ENCODE peak calls at places on chromosomes 13 and 19, in four cellular contexts. W is IMR-90, Y is fibroblast of lung, M is neural progenitor cell. D is an unnamed sample.

GRCh38 chr19:39828634-39829032 is 5.3 kb downstream of the DYRK1B start:
- DNase-seq in W (no peak), M (no peak), Y (no peak), D (no peak)

GRCh38 chr13:48585456-48585840 is 52.6 kb upstream of the RCBTB2 start:
- DNase-seq in W (no peak), M (peak), Y (peak), D (peak)

GRCh38 chr19:7668842-7669241 is at the start of gene RETN:
- DNase-seq in M (no peak), Y (no peak), W (no peak), D (no peak)

GRCh38 chr13:110536006-110536693 is 25.4 kb downstream of the RAB20 start:
- DNase-seq in M (no peak), W (no peak), Y (no peak), D (no peak)

GRCh38 chr13:84481958-84482357 is 599.7 kb upstream of the SLITRK1 start:
- DNase-seq in M (no peak), W (peak), Y (peak), D (peak)

GRCh38 chr19:1172353-1173159 is 1.5 kb downstream of the SBNO2 start:
- DNase-seq in W (peak), M (peak), Y (peak), D (peak)

GRCh38 chr19:18112989-18113478 is 15.5 kb downstream of the MAST3 start:
- DNase-seq in W (peak), M (peak), Y (peak), D (peak)

GRCh38 chr13:74145249-74145970 is 11.2 kb upstream of the KLF12 start:
- DNase-seq in M (no peak), W (peak), Y (peak), D (no peak)

GRCh38 chr19:8017808-8018207 is 12.4 kb upstream of the ELAVL1 start:
- DNase-seq in W (no peak), Y (no peak), M (peak), D (no peak)

GRCh38 chr13:60572003-60572792 is 175.2 kb downstream of the TDRD3 start:
- DNase-seq in W (peak), M (peak), Y (peak), D (peak)

GRCh38 chr19:41595258-41595889 is 19.4 kb downstream of the CEACAM21 start:
- DNase-seq in W (peak), Y (peak), M (peak), D (peak)

GRCh38 chr19:20423381-20424207 is 142.0 kb downstream of the ZNF737 start:
- DNase-seq in Y (peak), W (peak), M (peak), D (peak)

GRCh38 chr19:2624537-2625091 is 77.9 kb downstream of the GNG7 start:
- DNase-seq in M (peak), Y (no peak), W (no peak), D (no peak)

GRCh38 chr19:42132851-42133528 is 744 bp upstream of the POU2F2 start:
- DNase-seq in M (peak), Y (no peak), W (no peak), D (peak)

GRCh38 chr13:31968473-31968872 is 63.1 kb upstream of the FRY start:
- DNase-seq in Y (no peak), M (no peak), W (no peak), D (no peak)

GRCh38 chr19:40908981-40909380 is 26.9 kb upstream of the CYP2A7 start:
- DNase-seq in Y (no peak), M (no peak), W (no peak), D (no peak)

GRCh38 chr19:27746691-27747380 is 1466.1 kb downstream of the UQCRFS1 start:
- DNase-seq in M (peak), Y (peak), W (peak), D (peak)

GRCh38 chr19:55099557-55100506 is 17.6 kb downstream of the PPP1R12C start:
- DNase-seq in Y (no peak), M (peak), W (no peak), D (no peak)

GRCh38 chr13:87553142-87553541 is 118.0 kb upstream of the SLITRK5 start:
- DNase-seq in M (no peak), W (no peak), Y (no peak), D (no peak)

GRCh38 chr19:18117364-18117691 is 19.8 kb downstream of the MAST3 start:
- DNase-seq in W (no peak), Y (no peak), M (no peak), D (no peak)

GRCh38 chr19:2619076-2619475 is 83.4 kb downstream of the GNG7 start:
- DNase-seq in W (no peak), M (no peak), Y (no peak), D (no peak)

GRCh38 chr13:21683034-21683733 is 12.3 kb downstream of the FGF9 start:
- DNase-seq in W (peak), M (no peak), Y (peak), D (peak)

GRCh38 chr13:83065136-83065535 is 817.1 kb downstream of the SLITRK1 start:
- DNase-seq in W (peak), Y (peak), M (no peak), D (peak)

GRCh38 chr19:35362261-35363000 is 4.2 kb downstream of the FFAR3 start:
- DNase-seq in W (no peak), Y (no peak), M (no peak), D (no peak)

GRCh38 chr19:2603320-2603719 is 99.2 kb downstream of the GNG7 start:
- DNase-seq in M (peak), Y (peak), W (no peak), D (no peak)

GRCh38 chr13:101545521-101545920 is 93.0 kb downstream of the ITGBL1 start:
- DNase-seq in W (peak), M (no peak), Y (no peak), D (no peak)

GRCh38 chr19:37251308-37252229 is 33.6 kb downstream of the ZNF383 start:
- DNase-seq in M (no peak), W (peak), Y (peak), D (peak)

GRCh38 chr13:41061914-41062837 is 867 bp downstream of the WBP4 start:
- DNase-seq in M (no peak), W (peak), Y (peak), D (no peak)

GRCh38 chr13:97567510-97568243 is 133.7 kb downstream of the RAP2A start:
- DNase-seq in M (no peak), W (peak), Y (peak), D (peak)

GRCh38 chr13:112140366-112140765 is 73.4 kb downstream of the SOX1 start:
- DNase-seq in W (no peak), M (no peak), Y (no peak), D (no peak)

GRCh38 chr19:7870571-7871279 is 3.5 kb downstream of the PRR36 start:
- DNase-seq in Y (peak), W (no peak), M (peak), D (peak)

GRCh38 chr19:33784432-33784831 is 12.2 kb upstream of the KCTD15 start:
- DNase-seq in M (no peak), Y (peak), W (peak), D (no peak)

GRCh38 chr13:22357132-22357531 is 686.3 kb downstream of the FGF9 start:
- DNase-seq in W (no peak), M (no peak), Y (no peak), D (no peak)

GRCh38 chr13:80572308-80572676 is 231.4 kb upstream of the SPRY2 start:
- DNase-seq in W (no peak), Y (no peak), M (no peak), D (no peak)

GRCh38 chr13:113630804-113631203 is 27.2 kb downstream of the ATP4B start:
- DNase-seq in M (no peak), W (no peak), Y (no peak), D (no peak)
- H3K4me3 ChIP-seq in M (no peak), W (no peak), Y (no peak), D (no peak)

GRCh38 chr13:29923554-29924481 is 73.4 kb upstream of the UBL3 start:
- DNase-seq in M (peak), W (peak), Y (peak), D (peak)
- H3K9ac ChIP-seq in M (no peak), W (no peak), Y (no peak), D (peak)

GRCh38 chr19:58183822-58184215 is 958 bp downstream of the ZNF274 start:
- DNase-seq in M (no peak), Y (no peak), W (no peak), D (no peak)
- H2AFZ ChIP-seq in M (peak), Y (peak), W (peak), D (peak)

DNA sequence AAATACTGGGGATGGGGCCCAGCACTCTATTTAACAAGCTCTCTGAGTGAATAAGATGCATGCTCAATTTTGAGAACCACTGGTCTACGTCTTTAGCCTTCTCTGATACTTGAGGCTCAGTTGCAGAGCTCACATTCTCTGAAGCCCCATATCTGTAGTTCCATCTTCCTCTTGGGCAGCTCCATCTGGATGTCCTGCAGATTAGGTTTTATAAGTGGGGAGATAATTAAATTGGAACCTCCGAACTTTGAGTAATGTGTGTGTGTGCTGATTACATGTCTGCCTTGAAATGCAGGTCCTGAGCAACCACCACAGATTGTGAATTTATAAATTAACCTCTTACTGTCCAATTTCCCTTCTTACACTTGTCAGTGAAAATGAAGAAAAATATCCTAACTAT is 7.2 kb upstream of the RASL11A start:
- DNase-seq in Y (no peak), W (no peak), M (no peak), D (no peak)
- H3K4me3 ChIP-seq in Y (no peak), W (no peak), M (no peak), D (no peak)

GRCh38 chr19:51157265-51157664 is 15.2 kb downstream of the SIGLEC7 start:
- DNase-seq in Y (no peak), M (no peak), W (no peak), D (no peak)
- H3K9ac ChIP-seq in Y (no peak), M (no peak), W (no peak), D (no peak)

DNA sequence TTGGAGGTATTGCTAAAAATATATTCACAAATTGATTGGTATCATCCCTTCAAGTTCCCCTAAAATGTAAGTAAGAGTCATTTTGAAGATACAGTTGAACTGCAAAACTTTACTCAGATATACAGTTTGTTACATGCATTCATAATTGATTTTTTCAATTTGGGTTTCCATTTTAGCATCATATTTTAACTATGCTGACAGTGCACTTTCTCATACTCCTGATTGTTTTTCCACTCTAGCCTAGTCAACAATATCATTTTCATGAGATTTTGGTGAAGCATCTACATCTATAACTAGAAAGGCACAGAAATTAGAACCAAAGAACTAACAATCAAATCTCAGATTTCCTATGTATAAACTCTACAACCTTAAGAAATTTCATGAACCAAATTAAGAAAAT is 2850.4 kb upstream of the PCDH20 start:
- DNase-seq in W (no peak), M (no peak), Y (no peak), D (no peak)
- H2AFZ ChIP-seq in W (no peak), M (no peak), Y (no peak), D (no peak)

GRCh38 chr19:4181053-4181508 is 1.3 kb downstream of the SIRT6 start:
- DNase-seq in M (no peak), Y (no peak), W (no peak), D (no peak)
- H3K4me3 ChIP-seq in M (peak), Y (no peak), W (no peak), D (no peak)

DNA sequence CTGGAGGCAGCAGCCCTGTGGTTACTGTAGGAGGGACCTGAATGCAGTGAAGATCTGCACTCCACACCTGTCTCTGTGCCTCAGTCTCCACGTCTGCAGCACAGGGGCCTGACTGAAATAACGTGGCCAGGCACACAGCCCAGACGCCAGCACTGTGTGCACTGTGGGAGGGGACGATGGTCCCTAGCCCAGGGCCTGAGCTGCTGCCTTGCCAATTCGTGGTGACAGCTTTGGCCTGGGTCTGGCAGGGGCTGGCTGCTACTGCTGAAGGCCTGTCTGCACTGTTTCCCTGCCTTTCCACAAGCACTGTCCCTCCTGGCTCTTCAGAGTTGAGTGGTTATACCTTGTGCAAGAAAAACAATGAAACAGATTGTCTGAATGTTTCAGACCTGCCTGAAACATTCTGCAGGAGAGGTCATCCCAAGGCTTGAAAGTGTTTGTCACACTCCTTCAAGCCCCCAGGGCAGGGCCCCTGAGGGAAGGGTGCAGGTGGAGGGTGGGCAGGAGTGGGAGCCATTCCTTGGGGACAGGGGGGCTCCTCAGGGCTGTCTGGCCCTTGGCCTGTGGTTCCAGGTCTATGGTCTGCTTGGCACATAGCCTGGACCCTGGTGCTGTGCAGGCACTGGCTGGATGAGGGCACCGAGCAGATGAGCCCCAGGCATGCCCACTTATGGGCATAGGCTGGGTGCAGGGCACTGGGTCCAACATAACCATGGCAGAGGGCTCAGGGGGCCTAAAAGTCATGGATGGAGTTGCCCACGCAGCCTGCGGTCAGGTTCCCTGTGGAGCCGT is 38.7 kb upstream of the LDLR start:
- DNase-seq in W (no peak), M (no peak), Y (no peak), D (no peak)
- H3K9ac ChIP-seq in W (no peak), M (no peak), Y (no peak), D (no peak)

DNA sequence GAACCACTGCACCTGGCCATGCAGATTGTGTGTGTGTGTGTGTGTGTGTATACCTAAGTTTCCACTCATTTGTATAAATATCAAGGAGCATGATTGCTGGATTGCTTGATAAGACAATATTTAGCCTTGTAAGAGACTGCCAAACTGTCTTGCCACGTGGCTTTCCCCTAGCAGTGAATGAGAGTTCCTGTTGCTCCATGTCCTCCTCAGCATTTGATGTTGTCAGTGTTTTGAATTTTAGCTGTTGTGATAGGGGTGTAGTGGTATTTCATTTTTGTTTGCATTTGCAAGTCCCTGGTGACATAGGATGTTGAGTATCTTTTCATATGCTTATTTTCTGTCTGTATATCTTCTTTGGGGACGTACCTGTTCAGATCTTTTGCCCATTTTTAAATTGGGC is 99.0 kb upstream of the ZNF536 start:
- DNase-seq in Y (no peak), W (no peak), M (no peak), D (no peak)
- H2AFZ ChIP-seq in Y (no peak), W (no peak), M (no peak), D (no peak)

GRCh38 chr13:108496364-108497215 is 132.8 kb upstream of the MYO16 start:
- DNase-seq in M (peak), Y (peak), W (no peak), D (no peak)
- H3K4me3 ChIP-seq in M (peak), Y (no peak), W (no peak), D (no peak)